ENCODE peak calls at places on chromosomes 6 and 20, in nine cellular contexts. P is ovary, K is Panc1, V is SJSA1, G is GM23338, X is neural progenitor cell, E is left ventricle myocardium inferior, Q is sigmoid colon, D is HepG2. U is an unnamed sample. For H3K4me1 and H3K27me3, the result is how much of the 10 kb centered on the place peaks cover.

GRCh38 chr6:7827142-7827541 is 83.4 kb downstream of the TXNDC5 start:
- DNase-seq in V (peak), D (no peak), Q (no peak), E (no peak), G (no peak), K (no peak), P (no peak), X (no peak), U (no peak)

GRCh38 chr6:158040051-158040803 is 58.6 kb downstream of the SYNJ2 start:
- DNase-seq in D (peak), G (no peak), V (peak), K (peak), Q (peak), X (no peak), E (no peak), P (peak), U (no peak)

GRCh38 chr20:44411020-44411756 is 55.7 kb downstream of the HNF4A start:
- DNase-seq in P (peak), Q (no peak), V (no peak), X (no peak), E (no peak), G (no peak), K (no peak), D (peak), U (peak)

GRCh38 chr6:154403803-154404202 is 47.2 kb upstream of the IPCEF1 start:
- DNase-seq in K (no peak), Q (peak), V (peak), D (no peak), G (no peak), P (peak), E (no peak), X (no peak), U (no peak)

GRCh38 chr6:26187981-26188635 is 100.9 kb downstream of the HFE start:
- DNase-seq in E (no peak), D (peak), P (no peak), G (peak), Q (no peak), K (no peak), V (no peak), X (peak), U (no peak)

GRCh38 chr6:125588268-125588667 is 161.2 kb upstream of the HEY2 start:
- DNase-seq in K (no peak), V (no peak), G (no peak), X (no peak), Q (no peak), P (no peak), D (no peak), E (no peak), U (no peak)

GRCh38 chr6:42365021-42365420 is 86.7 kb downstream of the TRERF1 start:
- DNase-seq in K (no peak), Q (no peak), X (no peak), D (no peak), P (no peak), V (no peak), E (no peak), G (no peak), U (no peak)

GRCh38 chr6:45613678-45614077 is 235.9 kb upstream of the SUPT3H start:
- DNase-seq in P (peak), E (peak), V (no peak), X (no peak), Q (peak), G (no peak), K (no peak), D (no peak), U (peak)

GRCh38 chr6:38259736-38260135 is 380.0 kb downstream of the BTBD9 start:
- DNase-seq in Q (no peak), E (no peak), D (no peak), G (no peak), K (no peak), X (no peak), V (peak), P (no peak), U (no peak)

GRCh38 chr20:63487781-63488241 is 11.1 kb downstream of the EEF1A2 start:
- DNase-seq in Q (no peak), X (no peak), V (no peak), P (no peak), D (no peak), K (no peak), E (no peak), G (no peak), U (no peak)

GRCh38 chr6:154167163-154167562 is 128.1 kb downstream of the OPRM1 start:
- DNase-seq in Q (no peak), P (no peak), G (no peak), E (no peak), D (no peak), K (no peak), X (no peak), V (no peak), U (no peak)

GRCh38 chr6:126182650-126183311 is 157.1 kb upstream of the CENPW start:
- DNase-seq in Q (no peak), V (no peak), D (peak), P (no peak), K (no peak), G (peak), X (no peak), E (no peak), U (no peak)

GRCh38 chr6:35234901-35235300 is 21.1 kb downstream of the SCUBE3 start:
- DNase-seq in D (no peak), P (no peak), Q (peak), V (no peak), K (no peak), E (no peak), X (no peak), G (no peak), U (no peak)

GRCh38 chr6:91826128-91826527 is 1239.3 kb upstream of the MAP3K7 start:
- DNase-seq in V (no peak), P (no peak), X (no peak), G (no peak), Q (no peak), K (no peak), E (no peak), D (no peak), U (no peak)

GRCh38 chr20:8267009-8267408 is 134.9 kb downstream of the PLCB1 start:
- DNase-seq in V (no peak), D (no peak), Q (no peak), E (no peak), G (no peak), K (no peak), X (no peak), P (no peak), U (no peak)

GRCh38 chr6:71324179-71324791 is 35.7 kb downstream of the OGFRL1 start:
- DNase-seq in E (no peak), X (no peak), P (no peak), G (no peak), D (no peak), K (no peak), V (no peak), Q (no peak), U (no peak)

GRCh38 chr6:73798592-73798991 is 102.6 kb downstream of the CD109 start:
- DNase-seq in X (no peak), V (peak), P (no peak), G (peak), K (no peak), Q (peak), D (peak), E (no peak), U (no peak)

GRCh38 chr6:73079978-73080377 is 145.3 kb downstream of the KHDC1L start:
- DNase-seq in V (peak), E (no peak), Q (no peak), X (no peak), D (no peak), G (no peak), P (no peak), K (peak), U (no peak)

GRCh38 chr6:122432816-122433215 is 33.4 kb downstream of the HSF2 start:
- DNase-seq in K (no peak), P (no peak), E (no peak), X (no peak), G (no peak), V (no peak), D (no peak), Q (no peak), U (no peak)

GRCh38 chr6:167993169-167993568 is 4.3 kb upstream of the KIF25 start:
- DNase-seq in P (no peak), V (no peak), K (no peak), G (no peak), E (peak), Q (no peak), X (no peak), D (no peak), U (no peak)

GRCh38 chr20:266604-267562 is 9.4 kb downstream of the DEFB132 start:
- DNase-seq in D (peak), P (peak), K (no peak), E (peak), V (peak), Q (peak), X (peak), G (peak), U (peak)

GRCh38 chr6:16337280-16337975 is 99.0 kb downstream of the GMPR start:
- DNase-seq in G (peak), P (peak), D (no peak), K (no peak), E (peak), Q (peak), X (no peak), V (peak), U (peak)
- H3K4me1 ChIP-seq in G (under half), P (under half), D (under half), K (under half), E (half or more), Q (half or more), X (under half), V (half or more), U (under half)

GRCh38 chr20:3753501-3754257 is 13.9 kb downstream of the ADISSP start:
- DNase-seq in D (no peak), E (no peak), V (no peak), G (no peak), K (no peak), P (no peak), Q (peak), X (no peak), U (no peak)

GRCh38 chr20:3751664-3752385 is 15.7 kb downstream of the ADISSP start:
- DNase-seq in P (no peak), K (no peak), D (no peak), E (peak), V (no peak), X (peak), Q (peak), G (peak), U (peak)

GRCh38 chr20:3751284-3751663 is 16.3 kb downstream of the ADISSP start:
- DNase-seq in V (no peak), K (no peak), E (no peak), P (no peak), G (peak), Q (peak), X (peak), D (no peak), U (no peak)

GRCh38 chr20:3753098-3753497 is 14.5 kb downstream of the ADISSP start:
- DNase-seq in P (peak), Q (peak), X (peak), E (no peak), G (peak), D (peak), K (no peak), V (peak), U (no peak)

GRCh38 chr20:3752386-3752759 is 15.2 kb downstream of the ADISSP start:
- DNase-seq in Q (no peak), G (no peak), E (no peak), V (no peak), X (no peak), K (no peak), P (no peak), D (no peak), U (no peak)
- H3K27me3 ChIP-seq in Q (under half), G (under half), E (under half), V (under half), X (half or more), K (under half), P (under half), D (under half), U (under half)

DNA sequence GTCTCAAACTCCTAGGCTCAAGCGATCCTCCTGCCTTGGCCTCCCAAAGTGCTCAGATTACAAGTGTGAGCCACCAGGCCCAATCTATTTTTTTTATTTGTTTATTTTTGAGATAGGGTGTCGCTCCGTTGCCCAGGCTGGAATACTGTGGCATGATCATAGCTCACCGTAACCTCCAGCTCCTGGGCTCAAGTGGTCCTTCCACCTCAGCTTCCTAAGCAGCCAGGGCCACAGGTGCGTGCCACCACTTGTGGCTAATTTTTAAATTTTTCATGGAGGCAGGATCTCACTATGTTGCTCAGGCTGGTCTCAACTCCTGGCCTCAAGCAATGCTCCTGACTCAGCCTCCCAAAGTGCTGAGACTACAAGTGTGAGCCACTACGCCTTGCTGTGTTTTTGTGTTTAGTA is 9.8 kb downstream of the KIF3B start:
- DNase-seq in E (no peak), V (no peak), K (no peak), D (no peak), P (no peak), G (no peak), Q (no peak), X (no peak), U (no peak)
- H3K4me1 ChIP-seq in E (under half), V (under half), K (under half), D (half or more), P (under half), G (under half), Q (under half), X (under half), U (half or more)

DNA sequence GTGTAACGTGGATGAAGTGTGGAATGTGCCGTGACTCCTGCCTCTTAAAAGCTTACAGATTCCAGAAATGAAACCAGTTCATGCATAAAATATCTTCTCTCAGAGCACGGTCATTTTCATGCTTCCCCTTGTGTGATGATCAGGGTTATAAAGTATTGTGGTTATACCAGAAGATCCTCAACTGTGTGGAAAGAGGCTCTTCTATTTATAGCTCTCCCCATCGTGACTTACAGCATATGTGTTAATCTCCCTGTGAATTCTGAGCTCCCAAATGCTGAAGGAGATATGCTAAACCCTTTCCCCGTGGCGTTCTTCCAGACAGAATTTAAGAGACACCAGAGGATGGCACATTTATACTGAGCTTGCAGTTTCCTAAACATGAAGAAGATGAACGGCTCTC is 158.8 kb downstream of the CDH26 start:
- DNase-seq in G (no peak), P (no peak), Q (no peak), V (no peak), D (no peak), K (no peak), X (no peak), E (no peak), U (no peak)
- H3K27me3 ChIP-seq in G (under half), P (under half), Q (under half), V (under half), D (under half), K (under half), X (under half), E (under half), U (under half)

GRCh38 chr6:43778131-43778857 is 8.3 kb downstream of the VEGFA start:
- DNase-seq in E (no peak), K (no peak), D (no peak), V (no peak), P (no peak), Q (no peak), X (no peak), G (no peak), U (no peak)

GRCh38 chr6:43780293-43780692 is 10.3 kb downstream of the VEGFA start:
- DNase-seq in G (no peak), D (no peak), E (no peak), K (no peak), Q (no peak), X (no peak), V (no peak), P (no peak), U (no peak)

GRCh38 chr6:43779864-43780260 is 9.9 kb downstream of the VEGFA start:
- DNase-seq in G (no peak), K (no peak), V (no peak), D (no peak), E (no peak), P (no peak), X (no peak), Q (no peak), U (peak)

GRCh38 chr6:43780891-43781571 is 11.0 kb downstream of the VEGFA start:
- DNase-seq in Q (no peak), D (no peak), K (no peak), G (no peak), P (no peak), V (no peak), X (no peak), E (no peak), U (no peak)

DNA sequence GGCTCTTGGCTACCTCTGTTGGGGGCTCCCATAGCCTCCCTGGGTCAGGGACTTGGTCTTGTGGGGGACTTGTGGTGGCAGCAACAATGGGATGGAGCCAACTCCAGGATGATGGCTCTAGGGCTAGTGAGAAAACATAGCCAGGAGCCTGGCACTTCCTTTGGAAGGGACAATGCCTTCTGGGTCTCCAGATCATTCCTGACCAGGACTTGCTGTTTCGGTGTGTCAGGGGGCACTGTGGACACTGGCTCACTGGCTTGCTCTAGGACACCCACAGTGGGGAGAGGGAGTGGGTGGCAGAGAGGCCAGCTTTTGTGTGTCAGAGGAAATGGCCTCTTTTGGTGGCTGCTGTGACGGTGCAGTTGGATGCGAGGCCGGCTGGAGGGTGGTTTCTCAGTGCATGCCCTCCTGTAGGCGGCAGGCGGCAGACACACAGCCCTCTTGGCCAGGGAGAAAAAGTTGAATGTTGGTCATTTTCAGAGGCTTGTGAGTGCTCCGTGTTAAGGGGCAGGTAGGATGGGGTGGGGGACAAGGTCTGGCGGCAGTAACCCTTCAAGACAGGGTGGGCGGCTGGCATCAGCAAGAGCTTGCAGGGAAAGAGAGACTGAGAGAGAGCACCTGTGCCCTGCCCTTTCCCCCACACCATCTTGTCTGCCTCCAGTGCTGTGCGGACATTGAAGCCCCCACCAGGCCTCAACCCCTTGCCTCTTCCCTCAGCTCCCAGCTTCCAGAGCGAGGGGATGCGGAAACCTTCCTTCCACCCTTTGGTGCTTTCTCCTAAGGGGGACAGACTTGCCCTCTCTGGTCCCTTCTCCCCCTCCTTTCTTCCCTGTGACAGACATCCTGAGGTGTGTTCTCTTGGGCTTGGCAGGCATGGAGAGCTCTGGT is 9.2 kb downstream of the VEGFA start:
- DNase-seq in Q (no peak), G (no peak), P (no peak), K (no peak), E (no peak), V (no peak), X (no peak), D (no peak), U (no peak)
- H3K4me1 ChIP-seq in Q (under half), G (under half), P (under half), K (under half), E (half or more), V (under half), X (under half), D (under half), U (under half)

GRCh38 chr6:98842489-98843180 is 8.3 kb downstream of the POU3F2 start:
- DNase-seq in P (no peak), K (no peak), V (no peak), E (no peak), G (peak), Q (peak), D (no peak), X (peak), U (peak)

GRCh38 chr6:98845201-98846020 is 11.0 kb downstream of the POU3F2 start:
- DNase-seq in K (peak), D (peak), Q (peak), P (peak), G (peak), E (peak), X (peak), V (peak), U (peak)

GRCh38 chr6:98844244-98845161 is 10.1 kb downstream of the POU3F2 start:
- DNase-seq in P (no peak), D (no peak), X (peak), V (no peak), Q (no peak), E (no peak), G (no peak), K (no peak), U (peak)

GRCh38 chr6:98841589-98842488 is 7.5 kb downstream of the POU3F2 start:
- DNase-seq in P (no peak), E (no peak), D (no peak), G (no peak), X (peak), Q (no peak), K (no peak), V (no peak), U (no peak)

GRCh38 chr6:98843274-98844243 is 9.2 kb downstream of the POU3F2 start:
- DNase-seq in E (no peak), P (no peak), D (no peak), Q (no peak), K (no peak), X (peak), V (no peak), G (peak), U (no peak)
- H3K27me3 ChIP-seq in E (half or more), P (under half), D (half or more), Q (half or more), K (under half), X (half or more), V (half or more), G (half or more), U (half or more)